ENCODE peak calls at places on chromosomes 2 and 18, in four cellular contexts. B is pancreas, G is Calu3, C is psoas muscle. W is an unnamed sample.

GRCh38 chr2:84132371-84132770 is 326.7 kb downstream of the SUCLG1 start:
- DNase-seq in B (no peak), G (no peak), C (no peak), W (no peak)

GRCh38 chr2:203237501-203238238 is 1.1 kb upstream of the CYP20A1 start:
- DNase-seq in B (no peak), G (no peak), C (no peak), W (no peak)

GRCh38 chr2:105369777-105370690 is 28.8 kb downstream of the FHL2 start:
- DNase-seq in B (peak; percentile 93), G (peak; percentile 84), C (peak; percentile 93), W (peak; percentile 82)

GRCh38 chr18:79532690-79533058 is 136.9 kb downstream of the NFATC1 start:
- DNase-seq in B (no peak), G (no peak), C (peak; percentile 42), W (no peak)

GRCh38 chr2:33135645-33136044 is 188.9 kb downstream of the LTBP1 start:
- DNase-seq in B (no peak), G (no peak), C (no peak), W (no peak)

GRCh38 chr18:68519341-68519740 is 195.6 kb downstream of the TMX3 start:
- DNase-seq in B (no peak), G (no peak), C (no peak), W (no peak)

GRCh38 chr18:63553117-63553516 is 10.9 kb downstream of the SERPINB12 start:
- DNase-seq in B (no peak), G (peak; percentile 56), C (no peak), W (no peak)

GRCh38 chr2:204825054-204825453 is 279.8 kb downstream of the PARD3B start:
- DNase-seq in B (no peak), G (no peak), C (no peak), W (no peak)

GRCh38 chr2:224987733-224988132 is 54.5 kb downstream of the DOCK10 start:
- DNase-seq in B (no peak), G (no peak), C (no peak), W (no peak)

GRCh38 chr2:34408100-34408499 is 809.0 kb upstream of the FAM98A start:
- DNase-seq in B (no peak), G (no peak), C (no peak), W (no peak)

GRCh38 chr2:65918760-65919187 is 486.4 kb upstream of the SPRED2 start:
- DNase-seq in B (no peak), G (no peak), C (no peak), W (no peak)

DNA sequence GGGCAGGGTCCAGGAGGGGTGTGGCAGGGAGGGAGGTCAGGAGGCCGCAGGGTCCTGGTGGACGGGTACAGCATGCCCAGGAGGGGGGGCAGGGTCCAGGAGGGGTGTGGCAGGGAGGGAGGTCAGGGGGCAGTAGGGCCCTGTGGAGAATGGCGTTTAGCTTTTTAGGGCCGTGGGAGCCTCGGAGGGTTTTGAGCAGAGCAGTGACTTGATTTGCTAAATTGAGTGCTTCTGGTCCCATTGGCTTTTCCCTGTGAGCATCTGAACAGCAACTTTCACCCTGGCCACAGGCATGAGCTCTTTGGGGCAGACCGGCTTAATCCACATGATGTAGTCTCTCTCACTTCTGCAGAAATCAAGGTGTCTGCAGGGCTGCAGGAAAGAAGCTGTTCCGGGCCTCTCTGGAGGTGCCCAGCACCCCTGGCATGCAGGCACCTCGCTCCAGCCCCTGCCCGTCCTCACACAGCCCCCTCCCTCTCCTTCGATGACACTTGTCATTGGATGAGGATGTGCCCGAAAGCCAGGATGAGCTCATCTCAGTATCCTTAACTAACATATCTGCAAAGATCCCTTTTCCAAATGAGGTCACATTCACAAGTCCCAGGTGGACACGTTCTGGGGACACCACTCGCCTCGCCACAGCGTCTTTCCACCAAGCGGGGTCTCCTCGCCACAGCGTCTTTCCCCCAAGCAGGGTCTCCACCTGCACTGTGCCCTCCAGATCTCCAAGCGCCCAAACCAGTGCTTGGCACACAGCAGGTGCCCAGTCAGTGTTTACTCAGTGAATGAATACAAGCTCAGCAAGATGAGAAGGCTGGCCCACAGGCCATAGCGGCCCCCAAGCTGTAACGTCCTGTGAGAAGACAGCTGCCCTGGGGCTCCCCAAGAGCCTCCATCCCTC is 94.0 kb downstream of the NDUFA10 start:
- DNase-seq in B (peak; percentile 22), G (no peak), C (peak; percentile 32), W (peak; percentile 6)
- TF ChIP-seq CTCF in B (no peak), G (no peak), C (no peak), W (no peak)

GRCh38 chr2:31193066-31193396 is 24.3 kb downstream of the CAPN14 start:
- DNase-seq in B (no peak), G (no peak), C (no peak), W (no peak)
- TF ChIP-seq CTCF in B (no peak), G (no peak), C (no peak), W (no peak)

GRCh38 chr2:54611830-54612545 is 111.5 kb upstream of the EML6 start:
- DNase-seq in B (no peak), G (no peak), C (no peak), W (no peak)
- TF ChIP-seq CTCF in B (no peak), G (no peak), C (no peak), W (no peak)

GRCh38 chr2:103986001-103986400 is 867.9 kb upstream of the POU3F3 start:
- DNase-seq in B (no peak), G (no peak), C (no peak), W (no peak)

DNA sequence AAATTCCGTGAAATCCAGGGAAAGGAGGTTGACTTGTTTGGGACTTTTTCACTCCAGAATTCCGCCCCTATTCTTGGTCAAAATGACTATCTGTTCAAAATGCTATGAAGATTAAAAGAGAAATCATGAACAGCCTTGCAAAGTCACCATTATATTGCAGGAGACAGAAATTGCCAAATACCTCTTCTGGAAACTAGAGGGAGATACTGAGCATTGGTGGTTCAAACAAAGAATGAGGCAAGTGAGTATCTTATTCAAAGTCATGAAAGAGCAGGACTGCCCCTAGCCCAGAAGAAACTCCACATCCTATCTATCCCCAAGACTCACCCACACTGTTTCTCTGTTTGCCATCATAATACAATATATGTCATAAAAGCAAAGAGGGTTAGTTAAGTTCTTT is 862.3 kb upstream of the POU3F3 start:
- DNase-seq in B (no peak), G (no peak), C (no peak), W (no peak)
- TF ChIP-seq CTCF in B (no peak), G (no peak), C (no peak), W (no peak)

GRCh38 chr2:99728166-99728565 is 238.3 kb upstream of the REV1 start:
- DNase-seq in B (no peak), G (no peak), C (no peak), W (no peak)

GRCh38 chr2:99727199-99727598 is 237.4 kb upstream of the REV1 start:
- DNase-seq in B (no peak), G (no peak), C (no peak), W (no peak)

GRCh38 chr2:99723632-99724031 is 233.8 kb upstream of the REV1 start:
- DNase-seq in B (no peak), G (no peak), C (no peak), W (no peak)

GRCh38 chr2:99722726-99723125 is 232.9 kb upstream of the REV1 start:
- DNase-seq in B (no peak), G (no peak), C (no peak), W (no peak)

GRCh38 chr2:99725810-99726209 is 236.0 kb upstream of the REV1 start:
- DNase-seq in B (no peak), G (no peak), C (no peak), W (no peak)
- TF ChIP-seq CTCF in B (peak; percentile 10), G (no peak), C (peak; percentile 23), W (no peak)

GRCh38 chr2:229098810-229099209 is 172.3 kb downstream of the PID1 start:
- DNase-seq in B (no peak), G (no peak), C (peak; percentile 43), W (no peak)

DNA sequence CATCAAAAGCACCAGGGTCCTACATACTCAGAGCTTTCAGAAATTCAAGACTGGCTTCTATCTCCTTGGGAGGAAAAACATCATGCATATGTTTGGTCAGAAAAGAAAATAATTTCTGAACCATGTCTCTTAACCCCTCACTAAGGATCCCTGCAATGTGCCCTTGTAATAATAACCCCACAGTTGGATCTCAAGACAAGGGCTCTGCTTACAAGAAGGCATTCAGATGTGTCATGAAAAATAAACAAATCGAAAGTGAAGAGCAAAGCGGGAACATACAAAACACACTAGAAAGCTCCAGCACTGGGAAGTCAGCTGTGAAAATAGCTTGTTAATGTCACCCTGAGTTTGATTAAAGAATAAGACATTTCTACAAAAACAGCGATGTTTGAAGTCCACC is 174.4 kb downstream of the PID1 start:
- DNase-seq in B (no peak), G (no peak), C (no peak), W (no peak)
- TF ChIP-seq CTCF in B (no peak), G (no peak), C (no peak), W (no peak)

DNA sequence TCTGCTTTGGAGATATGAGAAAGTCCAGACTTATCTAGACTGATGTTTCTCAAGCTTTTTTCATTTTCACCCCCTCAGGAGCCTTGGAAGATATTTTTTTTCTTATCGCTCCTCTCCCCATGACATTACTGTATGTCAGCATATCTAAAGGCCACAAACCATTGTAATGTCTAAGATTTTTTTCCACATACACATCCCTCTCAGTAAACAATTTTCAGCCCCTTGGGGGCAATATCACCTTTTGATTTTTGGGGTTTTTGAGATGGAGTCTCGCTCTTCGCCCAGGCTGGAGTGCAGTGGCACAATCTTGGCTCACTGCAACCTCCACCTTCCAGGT is 60.3 kb upstream of the REL start:
- DNase-seq in B (no peak), G (no peak), C (no peak), W (no peak)
- TF ChIP-seq CTCF in B (no peak), G (no peak), C (no peak), W (no peak)